ENCODE peak calls at places on chromosomes 5 and 9, in six cellular contexts. R is cardiac fibroblast, K is ascending aorta, J is fibroblast of lung, D is MM.1S, X is PC-3. M is an unnamed sample.
A peak's percentile ranks its signal among the peaks of the same experiment; 100 is the strongest.

GRCh38 chr9:32706004-32706749 is 70.7 kb upstream of the TAF1L start:
- DNase-seq in D (no peak), R (peak; percentile 17), K (no peak), J (no peak), X (peak; percentile 41), M (no peak)

GRCh38 chr5:72241346-72242003 is 78.6 kb downstream of the MRPS27 start:
- DNase-seq in J (no peak), X (no peak), R (no peak), D (no peak), K (no peak), M (no peak)

GRCh38 chr5:134223406-134224251 is 2.2 kb downstream of the PPP2CA start:
- DNase-seq in K (no peak), X (peak; percentile 7), J (peak; percentile 38), D (no peak), R (peak; percentile 23), M (no peak)

GRCh38 chr5:170315154-170315553 is 17.6 kb upstream of the LCP2 start:
- DNase-seq in X (no peak), D (no peak), J (no peak), R (peak; percentile 60), K (peak; percentile 71), M (no peak)

GRCh38 chr5:162068412-162068811 is 839 bp downstream of the GABRG2 start:
- DNase-seq in R (no peak), K (no peak), X (peak; percentile 65), J (no peak), D (peak; percentile 80), M (no peak)

GRCh38 chr5:172587061-172587405 is 54.0 kb upstream of the NEURL1B start:
- DNase-seq in R (no peak), J (no peak), K (no peak), X (no peak), D (no peak), M (no peak)

GRCh38 chr5:64502181-64502580 is 3.6 kb upstream of the RGS7BP start:
- DNase-seq in D (no peak), X (no peak), R (no peak), K (no peak), J (no peak), M (no peak)

GRCh38 chr9:32350682-32351081 is 33.8 kb upstream of the ACO1 start:
- DNase-seq in K (no peak), J (peak; percentile 34), D (peak; percentile 42), X (peak; percentile 62), R (peak; percentile 50), M (no peak)

GRCh38 chr9:22208846-22209585 is 199.9 kb upstream of the CDKN2B start:
- DNase-seq in J (peak; percentile 43), R (no peak), D (peak; percentile 12), X (peak; percentile 8), K (no peak), M (no peak)

GRCh38 chr5:167307042-167307441 is 984.4 kb upstream of the WWC1 start:
- DNase-seq in R (no peak), K (no peak), D (no peak), J (no peak), X (no peak), M (no peak)

GRCh38 chr9:137574192-137574591 is 4.5 kb downstream of the DPH7 start:
- DNase-seq in K (no peak), X (no peak), R (no peak), D (no peak), J (no peak), M (no peak)

GRCh38 chr5:14595189-14595588 is 13.6 kb downstream of the OTULINL start:
- DNase-seq in J (no peak), K (no peak), X (no peak), R (no peak), D (peak; percentile 88), M (no peak)

GRCh38 chr5:13107553-13107952 is 836.9 kb downstream of the DNAH5 start:
- DNase-seq in J (no peak), X (peak; percentile 38), R (no peak), D (no peak), K (no peak), M (no peak)

GRCh38 chr5:179051784-179052183 is 8.4 kb upstream of the ZNF354C start:
- DNase-seq in X (peak; percentile 3), J (no peak), D (no peak), R (no peak), K (no peak), M (no peak)

GRCh38 chr5:173775692-173776135 is 112.4 kb upstream of the CPEB4 start:
- DNase-seq in R (no peak), X (no peak), K (no peak), D (no peak), J (no peak), M (no peak)

GRCh38 chr9:78351816-78352215 is 54.9 kb downstream of the PSAT1 start:
- DNase-seq in R (no peak), X (no peak), D (no peak), K (no peak), J (no peak), M (no peak)

GRCh38 chr5:39194466-39195136 is 24.8 kb downstream of the FYB1 start:
- DNase-seq in X (peak; percentile 82), J (peak; percentile 72), D (no peak), R (peak; percentile 58), K (no peak), M (peak; percentile 80)

GRCh38 chr9:124005372-124005771 is 6.2 kb upstream of the LHX2 start:
- DNase-seq in R (no peak), X (no peak), D (no peak), J (no peak), K (no peak), M (no peak)

GRCh38 chr9:96867282-96867814 is 13.0 kb upstream of the ZNF782 start:
- DNase-seq in J (no peak), D (no peak), K (no peak), X (no peak), R (no peak), M (no peak)

GRCh38 chr5:114362977-114363721 is 1.3 kb downstream of the KCNN2 start:
- DNase-seq in J (peak; percentile 44), D (no peak), X (no peak), K (no peak), R (no peak), M (no peak)

GRCh38 chr9:94867842-94868312 is 141.4 kb downstream of the AOPEP start:
- DNase-seq in D (no peak), K (no peak), X (peak; percentile 93), R (peak; percentile 91), J (peak; percentile 92), M (peak; percentile 90)

GRCh38 chr9:61673247-61673646 is 483.4 kb downstream of the SPATA31A7 start:
- DNase-seq in K (no peak), J (no peak), R (no peak), X (no peak), D (no peak), M (no peak)

GRCh38 chr5:144196612-144197011 is 25.9 kb downstream of the KCTD16 start:
- DNase-seq in X (no peak), K (no peak), J (no peak), D (no peak), R (no peak), M (no peak)

GRCh38 chr5:155826947-155827815 is 499.8 kb upstream of the SGCD start:
- DNase-seq in J (no peak), R (no peak), D (no peak), K (no peak), X (no peak), M (no peak)

GRCh38 chr5:132489871-132490483 is 596 bp downstream of the IRF1 start:
- DNase-seq in X (peak; percentile 22), J (peak; percentile 45), D (peak; percentile 44), K (no peak), R (peak; percentile 60), M (no peak)

GRCh38 chr5:132487095-132487428 is 3.5 kb downstream of the IRF1 start:
- DNase-seq in X (no peak), D (no peak), R (no peak), K (no peak), J (no peak), M (no peak)

GRCh38 chr5:132489051-132489770 is 1.4 kb downstream of the IRF1 start:
- DNase-seq in X (no peak), K (no peak), J (no peak), R (no peak), D (no peak), M (no peak)

GRCh38 chr5:132487841-132488555 is 2.6 kb downstream of the IRF1 start:
- DNase-seq in X (no peak), R (no peak), D (no peak), J (no peak), K (no peak), M (no peak)

DNA sequence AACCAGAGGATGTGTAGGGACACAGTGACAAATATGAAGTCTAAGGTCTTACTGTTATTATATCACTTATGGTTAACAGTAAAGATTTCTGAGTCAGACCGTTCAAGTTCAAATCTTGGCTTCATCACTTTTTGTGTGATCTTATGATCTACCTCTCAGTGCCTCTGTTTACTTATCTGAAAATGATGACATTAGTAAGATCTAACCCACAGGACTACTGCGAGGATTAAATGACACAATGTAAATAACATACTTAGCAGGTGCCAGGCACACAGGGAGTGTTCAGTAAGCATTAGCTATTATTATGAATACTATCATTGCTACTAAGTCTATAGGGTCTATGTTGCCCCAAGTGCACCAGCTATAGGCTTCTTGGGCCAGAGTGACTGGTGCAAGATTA is 2.0 kb downstream of the IRF1 start:
- DNase-seq in X (peak; percentile 60), D (no peak), R (no peak), J (no peak), K (no peak), M (no peak)
- H3K4me3 ChIP-seq in X (peak overlapping the region; percentile 97), D (peak overlapping the region; percentile 90), R (peak overlapping the region; percentile 97), J (peak overlapping the region; percentile 90), K (peak overlapping the region; percentile 94), M (peak overlapping the region; percentile 76)

GRCh38 chr9:130988400-130988747 is 20.6 kb upstream of the LAMC3 start:
- DNase-seq in K (no peak), D (no peak), X (no peak), J (no peak), R (no peak), M (no peak)
- TF ChIP-seq CTCF in K (no peak), D (no peak), X (no peak), J (no peak), R (no peak), M (no peak)

DNA sequence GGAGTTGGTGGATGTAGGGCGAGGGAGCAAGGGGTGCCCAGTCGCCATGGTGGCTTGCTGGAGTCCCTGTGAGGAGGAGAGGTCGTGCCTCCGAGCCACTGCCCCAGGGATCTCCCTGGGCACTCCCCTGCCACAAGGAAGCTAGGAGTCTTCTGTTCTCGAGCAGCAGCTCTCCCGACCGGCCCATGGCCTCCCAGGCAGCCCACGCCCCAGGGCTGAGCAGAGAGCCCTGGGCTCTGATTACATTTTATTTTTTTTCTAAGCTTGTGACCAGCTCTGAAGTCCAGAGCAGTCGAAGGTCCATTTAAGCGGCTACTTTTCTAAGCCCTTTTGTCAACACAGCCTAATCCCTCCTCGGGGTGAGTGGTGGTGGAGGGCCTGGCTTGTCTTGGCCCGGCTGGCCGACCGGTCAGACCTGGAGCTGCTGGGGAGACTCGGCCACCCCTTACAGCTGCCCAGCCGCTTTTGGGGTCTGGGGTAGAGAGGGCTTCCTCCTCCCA is 2.1 kb downstream of the RXRA start:
- DNase-seq in X (no peak), R (peak; percentile 37), D (no peak), J (peak; percentile 40), K (no peak), M (no peak)
- H3K4me3 ChIP-seq in X (peak overlapping the region; percentile 86), R (peak overlapping the region; percentile 58), D (no peak overlapping the region), J (peak overlapping the region; percentile 73), K (peak overlapping the region; percentile 91), M (peak overlapping the region; percentile 77)

DNA sequence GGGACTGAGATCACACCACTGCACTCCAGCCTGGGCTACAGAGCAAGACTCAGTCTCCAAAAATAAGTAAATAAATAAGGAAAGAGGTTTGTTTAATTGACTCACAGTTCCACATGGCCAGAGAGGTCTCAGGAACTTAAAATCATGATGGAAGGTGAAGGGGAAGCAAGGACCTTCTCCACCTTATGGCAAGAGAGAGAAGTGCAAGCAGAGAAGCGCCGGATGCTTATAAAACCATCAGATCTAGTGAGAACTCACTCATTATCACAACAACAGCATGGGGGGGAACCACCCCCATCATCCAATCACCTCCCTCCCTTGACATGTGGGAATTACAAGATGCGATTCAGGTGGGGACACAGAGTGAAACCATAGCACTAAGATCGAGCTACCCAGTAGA is 22.8 kb upstream of the RGMB start:
- DNase-seq in X (peak; percentile 46), R (peak; percentile 38), J (no peak), D (no peak), K (no peak), M (no peak)
- TF ChIP-seq CTCF in X (peak; percentile 61), R (peak; percentile 57), J (peak; percentile 36), D (peak; percentile 30), K (peak; percentile 6), M (peak; percentile 21)

M was measured in AG09309.